ENCODE peak calls at places on chromosomes 12 and 14, in nine cellular contexts. C is activated CD4-positive, alpha-beta memory T cell treated with anti-CD3 and anti-CD28 coated beads, Interleukin-2, amount 10 ng/mL, durations not matched to agents 7 days and 5 days; H is SHP77; U is WTC11; G is ELR; E is mucosa of gallbladder; P is T-cell; W is D341Med; S is hepatic stellate cell. Y is an unnamed sample.

GRCh38 chr14:58907803-58908202 is 270.0 kb downstream of the DACT1 start:
- DNase-seq in C (no peak), H (no peak), U (no peak), G (no peak), E (no peak), P (no peak), W (no peak), S (no peak), Y (no peak)

GRCh38 chr12:69583203-69583602 is 2.1 kb upstream of the CCT2 start:
- DNase-seq in C (no peak), H (peak; percentile 7), U (peak; percentile 44), G (peak; percentile 55), E (no peak), P (no peak), W (peak; percentile 48), S (no peak), Y (no peak)

GRCh38 chr12:91940826-91941225 is 204.8 kb downstream of the BTG1 start:
- DNase-seq in C (no peak), H (no peak), U (no peak), G (no peak), E (no peak), P (no peak), W (no peak), S (no peak), Y (no peak)

GRCh38 chr14:99468836-99469592 is 11.6 kb downstream of the SETD3 start:
- DNase-seq in C (no peak), H (peak; percentile 12), U (no peak), G (peak; percentile 40), E (no peak), P (no peak), W (no peak), S (no peak), Y (no peak)

GRCh38 chr14:71725802-71726638 is 206.2 kb upstream of the RGS6 start:
- DNase-seq in C (no peak), H (no peak), U (no peak), G (peak; percentile 77), E (no peak), P (no peak), W (no peak), S (no peak), Y (peak; percentile 48)

GRCh38 chr14:85533821-85534271 is 3.9 kb downstream of the FLRT2 start:
- DNase-seq in C (no peak), H (no peak), U (peak; percentile 56), G (peak; percentile 55), E (no peak), P (no peak), W (peak; percentile 47), S (no peak), Y (no peak)

GRCh38 chr12:66107451-66107915 is 23.1 kb downstream of the LLPH start:
- DNase-seq in C (peak; percentile 40), H (peak; percentile 64), U (peak; percentile 36), G (peak; percentile 96), E (peak; percentile 74), P (peak; percentile 7), W (peak; percentile 74), S (peak; percentile 59), Y (peak; percentile 82)

GRCh38 chr12:78562358-78563205 is 302.0 kb upstream of the SYT1 start:
- DNase-seq in C (no peak), H (peak; percentile 19), U (no peak), G (peak; percentile 55), E (no peak), P (no peak), W (peak; percentile 26), S (no peak), Y (no peak)

GRCh38 chr12:49706351-49707126 is 666 bp downstream of the FMNL3 start:
- DNase-seq in C (peak; percentile 28), H (no peak), U (peak; percentile 41), G (peak; percentile 55), E (peak; percentile 20), P (peak; percentile 5), W (peak; percentile 72), S (peak; percentile 44), Y (no peak)

GRCh38 chr14:28058012-28058296 is 708.6 kb upstream of the FOXG1 start:
- DNase-seq in C (no peak), H (no peak), U (no peak), G (no peak), E (no peak), P (no peak), W (no peak), S (no peak), Y (no peak)

GRCh38 chr14:103542545-103543088 is 13.6 kb downstream of the TRMT61A start:
- DNase-seq in C (no peak), H (peak; percentile 79), U (peak; percentile 83), G (no peak), E (no peak), P (no peak), W (no peak), S (no peak), Y (no peak)

GRCh38 chr12:122659579-122659978 is 43.6 kb downstream of the HCAR2 start:
- DNase-seq in C (no peak), H (no peak), U (no peak), G (no peak), E (no peak), P (no peak), W (no peak), S (no peak), Y (no peak)

GRCh38 chr12:42617622-42618021 is 28.1 kb upstream of the PRICKLE1 start:
- DNase-seq in C (no peak), H (no peak), U (no peak), G (no peak), E (no peak), P (no peak), W (no peak), S (no peak), Y (no peak)

GRCh38 chr14:36874396-36875138 is 212.9 kb downstream of the PAX9 start:
- DNase-seq in C (no peak), H (peak; percentile 7), U (no peak), G (no peak), E (no peak), P (no peak), W (no peak), S (no peak), Y (no peak)

GRCh38 chr12:94207467-94208432 is 59.4 kb downstream of the PLXNC1 start:
- DNase-seq in C (peak; percentile 48), H (no peak), U (no peak), G (no peak), E (no peak), P (peak; percentile 8), W (no peak), S (no peak), Y (no peak)

GRCh38 chr14:65000868-65001600 is 14.3 kb downstream of the FNTB start:
- DNase-seq in C (no peak), H (no peak), U (no peak), G (peak; percentile 57), E (no peak), P (no peak), W (no peak), S (no peak), Y (no peak)

GRCh38 chr12:9319842-9320173 is 111.6 kb upstream of the PZP start:
- DNase-seq in C (no peak), H (no peak), U (no peak), G (no peak), E (no peak), P (no peak), W (no peak), S (no peak), Y (no peak)

GRCh38 chr12:47863467-47863866 is 41.3 kb downstream of the VDR start:
- DNase-seq in C (no peak), H (no peak), U (no peak), G (no peak), E (no peak), P (no peak), W (no peak), S (no peak), Y (no peak)

GRCh38 chr14:66642264-66642663 is 134.3 kb downstream of the GPHN start:
- DNase-seq in C (no peak), H (no peak), U (no peak), G (no peak), E (no peak), P (no peak), W (no peak), S (no peak), Y (no peak)

GRCh38 chr12:57135487-57135886 is 7.2 kb downstream of the LRP1 start:
- DNase-seq in C (no peak), H (no peak), U (peak; percentile 43), G (no peak), E (no peak), P (no peak), W (no peak), S (no peak), Y (no peak)

GRCh38 chr12:96587691-96588090 is 98.3 kb downstream of the CFAP54 start:
- DNase-seq in C (no peak), H (no peak), U (no peak), G (peak; percentile 47), E (no peak), P (no peak), W (no peak), S (no peak), Y (no peak)

GRCh38 chr12:119725523-119725922 is 57.6 kb downstream of the PRKAB1 start:
- DNase-seq in C (no peak), H (no peak), U (no peak), G (no peak), E (peak; percentile 32), P (no peak), W (no peak), S (no peak), Y (no peak)

GRCh38 chr12:16163891-16164290 is 113.6 kb downstream of the SLC15A5 start:
- DNase-seq in C (no peak), H (no peak), U (no peak), G (no peak), E (no peak), P (no peak), W (no peak), S (no peak), Y (no peak)

GRCh38 chr12:94186461-94187237 is 38.3 kb downstream of the PLXNC1 start:
- DNase-seq in C (no peak), H (no peak), U (peak; percentile 91), G (peak; percentile 61), E (no peak), P (no peak), W (no peak), S (no peak), Y (no peak)

GRCh38 chr12:20421338-20421890 is 53.1 kb downstream of the PDE3A start:
- DNase-seq in C (no peak), H (no peak), U (no peak), G (no peak), E (no peak), P (no peak), W (no peak), S (no peak), Y (no peak)

GRCh38 chr14:37036669-37037341 is 135.6 kb downstream of the SLC25A21 start:
- DNase-seq in C (no peak), H (no peak), U (no peak), G (peak; percentile 25), E (no peak), P (no peak), W (no peak), S (no peak), Y (no peak)

GRCh38 chr14:99873653-99874052 is 80.4 kb downstream of the EML1 start:
- DNase-seq in C (no peak), H (no peak), U (no peak), G (no peak), E (no peak), P (no peak), W (no peak), S (no peak), Y (no peak)

GRCh38 chr14:94345344-94346072 is 22.4 kb upstream of the SERPINA6 start:
- DNase-seq in C (no peak), H (no peak), U (no peak), G (peak; percentile 100), E (peak; percentile 34), P (no peak), W (no peak), S (peak; percentile 61), Y (peak; percentile 88)

Y was measured in amniotic stem cell.